ENCODE peak calls at places on chromosomes 1 and 21, in eight cellular contexts. One of them, this sample, is unnamed.

GRCh38 chr1:168470821-168471473 is 72.8 kb downstream of the XCL2 start:
- DNase-seq in cardiac fibroblast: peak; percentile 89
- DNase-seq in right atrium auricular region: no peak
- DNase-seq in suprapubic skin: no peak
- DNase-seq in neural progenitor cell: no peak
- DNase-seq in AG09309: peak; percentile 61
- DNase-seq in epithelial cell of proximal tubule: peak; percentile 97
- DNase-seq in psoas muscle: no peak
- DNase-seq in this sample: peak; percentile 80

GRCh38 chr1:184954232-184954995 is 19.9 kb downstream of the NIBAN1 start:
- DNase-seq in right atrium auricular region: no peak
- DNase-seq in AG09309: no peak
- DNase-seq in neural progenitor cell: no peak
- DNase-seq in cardiac fibroblast: peak; percentile 24
- DNase-seq in suprapubic skin: no peak
- DNase-seq in epithelial cell of proximal tubule: no peak
- DNase-seq in psoas muscle: no peak
- DNase-seq in this sample: no peak

GRCh38 chr1:222243902-222244301 is 304.0 kb downstream of the HHIPL2 start:
- DNase-seq in psoas muscle: no peak
- DNase-seq in right atrium auricular region: no peak
- DNase-seq in neural progenitor cell: no peak
- DNase-seq in cardiac fibroblast: peak; percentile 5
- DNase-seq in suprapubic skin: no peak
- DNase-seq in AG09309: no peak
- DNase-seq in epithelial cell of proximal tubule: no peak
- DNase-seq in this sample: no peak

GRCh38 chr1:77757066-77757584 is 2.5 kb downstream of the USP33 start:
- DNase-seq in epithelial cell of proximal tubule: no peak
- DNase-seq in AG09309: no peak
- DNase-seq in psoas muscle: no peak
- DNase-seq in right atrium auricular region: no peak
- DNase-seq in suprapubic skin: no peak
- DNase-seq in neural progenitor cell: no peak
- DNase-seq in cardiac fibroblast: no peak
- DNase-seq in this sample: no peak

GRCh38 chr1:23581219-23581618 is 21.9 kb upstream of the ID3 start:
- DNase-seq in psoas muscle: peak; percentile 67
- DNase-seq in epithelial cell of proximal tubule: no peak
- DNase-seq in suprapubic skin: no peak
- DNase-seq in neural progenitor cell: no peak
- DNase-seq in AG09309: no peak
- DNase-seq in cardiac fibroblast: peak; percentile 86
- DNase-seq in right atrium auricular region: peak; percentile 66
- DNase-seq in this sample: peak; percentile 81

GRCh38 chr1:20896824-20897223 is 109.7 kb upstream of the HP1BP3 start:
- DNase-seq in epithelial cell of proximal tubule: peak; percentile 56
- DNase-seq in AG09309: peak; percentile 33
- DNase-seq in psoas muscle: no peak
- DNase-seq in cardiac fibroblast: peak; percentile 89
- DNase-seq in right atrium auricular region: no peak
- DNase-seq in neural progenitor cell: no peak
- DNase-seq in suprapubic skin: no peak
- DNase-seq in this sample: no peak

GRCh38 chr1:175385316-175385715 is 192.7 kb upstream of the KIAA0040 start:
- DNase-seq in psoas muscle: no peak
- DNase-seq in cardiac fibroblast: no peak
- DNase-seq in epithelial cell of proximal tubule: no peak
- DNase-seq in AG09309: no peak
- DNase-seq in suprapubic skin: no peak
- DNase-seq in neural progenitor cell: no peak
- DNase-seq in right atrium auricular region: no peak
- DNase-seq in this sample: no peak

GRCh38 chr1:239997515-239998311 is 94.0 kb upstream of the FMN2 start:
- DNase-seq in suprapubic skin: no peak
- DNase-seq in AG09309: no peak
- DNase-seq in psoas muscle: no peak
- DNase-seq in neural progenitor cell: peak; percentile 83
- DNase-seq in epithelial cell of proximal tubule: no peak
- DNase-seq in cardiac fibroblast: no peak
- DNase-seq in right atrium auricular region: no peak
- DNase-seq in this sample: no peak

GRCh38 chr1:69648486-69648885 is 80.8 kb downstream of the LRRC7 start:
- DNase-seq in psoas muscle: no peak
- DNase-seq in suprapubic skin: no peak
- DNase-seq in cardiac fibroblast: peak; percentile 32
- DNase-seq in AG09309: no peak
- DNase-seq in right atrium auricular region: no peak
- DNase-seq in epithelial cell of proximal tubule: no peak
- DNase-seq in neural progenitor cell: no peak
- DNase-seq in this sample: peak; percentile 8

GRCh38 chr1:45326627-45327591 is at the start of gene HPDL:
- DNase-seq in psoas muscle: peak; percentile 71
- DNase-seq in right atrium auricular region: no peak
- DNase-seq in epithelial cell of proximal tubule: no peak
- DNase-seq in neural progenitor cell: peak; percentile 77
- DNase-seq in cardiac fibroblast: peak; percentile 46
- DNase-seq in suprapubic skin: no peak
- DNase-seq in AG09309: no peak
- DNase-seq in this sample: no peak

GRCh38 chr1:4144349-4144971 is 244.4 kb upstream of the C1orf174 start:
- DNase-seq in cardiac fibroblast: no peak
- DNase-seq in AG09309: no peak
- DNase-seq in psoas muscle: no peak
- DNase-seq in epithelial cell of proximal tubule: no peak
- DNase-seq in suprapubic skin: no peak
- DNase-seq in neural progenitor cell: no peak
- DNase-seq in right atrium auricular region: no peak
- DNase-seq in this sample: no peak

GRCh38 chr1:205351984-205352713 is 4.6 kb downstream of the KLHDC8A start:
- DNase-seq in psoas muscle: no peak
- DNase-seq in neural progenitor cell: peak; percentile 66
- DNase-seq in cardiac fibroblast: peak; percentile 43
- DNase-seq in epithelial cell of proximal tubule: no peak
- DNase-seq in suprapubic skin: no peak
- DNase-seq in right atrium auricular region: no peak
- DNase-seq in AG09309: no peak
- DNase-seq in this sample: peak; percentile 48

GRCh38 chr21:35477622-35478021 is 428.5 kb upstream of the RUNX1 start:
- DNase-seq in neural progenitor cell: no peak
- DNase-seq in AG09309: no peak
- DNase-seq in right atrium auricular region: no peak
- DNase-seq in cardiac fibroblast: no peak
- DNase-seq in psoas muscle: no peak
- DNase-seq in epithelial cell of proximal tubule: no peak
- DNase-seq in suprapubic skin: no peak
- DNase-seq in this sample: no peak

GRCh38 chr21:35481005-35481404 is 431.9 kb upstream of the RUNX1 start:
- DNase-seq in cardiac fibroblast: no peak
- DNase-seq in neural progenitor cell: no peak
- DNase-seq in psoas muscle: no peak
- DNase-seq in epithelial cell of proximal tubule: no peak
- DNase-seq in AG09309: no peak
- DNase-seq in right atrium auricular region: no peak
- DNase-seq in suprapubic skin: no peak
- DNase-seq in this sample: no peak

GRCh38 chr21:35476616-35477395 is 427.7 kb upstream of the RUNX1 start:
- DNase-seq in psoas muscle: no peak
- DNase-seq in neural progenitor cell: no peak
- DNase-seq in cardiac fibroblast: peak; percentile 84
- DNase-seq in AG09309: peak; percentile 28
- DNase-seq in right atrium auricular region: no peak
- DNase-seq in suprapubic skin: no peak
- DNase-seq in epithelial cell of proximal tubule: no peak
- DNase-seq in this sample: no peak

GRCh38 chr21:35478096-35479080 is 429.3 kb upstream of the RUNX1 start:
- DNase-seq in neural progenitor cell: no peak
- DNase-seq in cardiac fibroblast: peak; percentile 76
- DNase-seq in right atrium auricular region: no peak
- DNase-seq in AG09309: no peak
- DNase-seq in suprapubic skin: no peak
- DNase-seq in psoas muscle: no peak
- DNase-seq in epithelial cell of proximal tubule: no peak
- DNase-seq in this sample: no peak

GRCh38 chr21:35479529-35479928 is 430.4 kb upstream of the RUNX1 start:
- DNase-seq in cardiac fibroblast: no peak
- DNase-seq in suprapubic skin: no peak
- DNase-seq in epithelial cell of proximal tubule: no peak
- DNase-seq in neural progenitor cell: no peak
- DNase-seq in right atrium auricular region: no peak
- DNase-seq in AG09309: no peak
- DNase-seq in psoas muscle: no peak
- DNase-seq in this sample: no peak
- H3K4me3 ChIP-seq in cardiac fibroblast: no peak overlapping the region
- H3K4me3 ChIP-seq in suprapubic skin: no peak overlapping the region
- H3K4me3 ChIP-seq in epithelial cell of proximal tubule: no peak overlapping the region
- H3K4me3 ChIP-seq in neural progenitor cell: no peak overlapping the region
- H3K4me3 ChIP-seq in right atrium auricular region: no peak overlapping the region
- H3K4me3 ChIP-seq in AG09309: no peak overlapping the region
- H3K4me3 ChIP-seq in psoas muscle: no peak overlapping the region
- H3K4me3 ChIP-seq in this sample: no peak overlapping the region

GRCh38 chr1:238861342-238861741 is 525.0 kb upstream of the CHRM3 start:
- DNase-seq in suprapubic skin: no peak
- DNase-seq in epithelial cell of proximal tubule: no peak
- DNase-seq in AG09309: no peak
- DNase-seq in neural progenitor cell: no peak
- DNase-seq in right atrium auricular region: no peak
- DNase-seq in cardiac fibroblast: no peak
- DNase-seq in psoas muscle: no peak
- DNase-seq in this sample: no peak
- H3K4me3 ChIP-seq in suprapubic skin: no peak overlapping the region
- H3K4me3 ChIP-seq in epithelial cell of proximal tubule: no peak overlapping the region
- H3K4me3 ChIP-seq in AG09309: no peak overlapping the region
- H3K4me3 ChIP-seq in neural progenitor cell: no peak overlapping the region
- H3K4me3 ChIP-seq in right atrium auricular region: no peak overlapping the region
- H3K4me3 ChIP-seq in cardiac fibroblast: no peak overlapping the region
- H3K4me3 ChIP-seq in psoas muscle: no peak overlapping the region
- H3K4me3 ChIP-seq in this sample: no peak overlapping the region

DNA sequence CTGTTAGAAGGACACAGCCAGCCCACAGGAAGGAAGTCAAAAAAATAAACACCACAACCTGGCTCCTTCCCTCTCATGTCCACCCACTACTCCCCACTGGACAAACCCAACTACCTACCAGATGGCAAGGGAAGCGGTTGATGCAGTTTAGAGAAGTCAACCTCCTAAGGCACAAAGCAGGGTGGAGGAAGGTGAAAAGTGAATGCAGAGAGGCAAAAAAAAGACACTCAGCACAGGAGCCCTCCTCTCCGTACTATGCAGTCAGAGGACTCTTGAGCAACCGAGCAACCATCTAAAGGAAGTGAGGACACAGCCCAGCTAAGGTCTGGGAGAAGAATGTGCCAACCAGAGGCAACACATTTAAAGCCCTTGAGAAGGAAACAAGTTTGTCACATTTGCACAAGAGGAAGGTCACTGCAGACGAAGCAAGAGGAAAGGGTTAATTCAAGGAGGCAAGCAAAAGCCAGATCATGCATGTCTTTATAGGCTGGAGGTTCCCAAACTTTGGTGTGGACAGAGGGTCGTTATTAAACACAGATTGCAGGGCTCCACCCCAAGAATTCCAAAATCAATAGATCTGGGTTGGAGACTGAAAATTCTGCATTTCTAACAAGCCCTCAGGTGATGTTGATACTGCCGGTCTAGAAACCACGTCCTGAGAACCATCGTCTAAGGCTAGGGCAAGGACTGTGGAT is 19.8 kb downstream of the TP53BP2 start:
- DNase-seq in neural progenitor cell: no peak
- DNase-seq in right atrium auricular region: no peak
- DNase-seq in suprapubic skin: no peak
- DNase-seq in AG09309: no peak
- DNase-seq in psoas muscle: no peak
- DNase-seq in epithelial cell of proximal tubule: no peak
- DNase-seq in cardiac fibroblast: peak; percentile 44
- DNase-seq in this sample: no peak
- H3K4me3 ChIP-seq in neural progenitor cell: no peak overlapping the region
- H3K4me3 ChIP-seq in right atrium auricular region: no peak overlapping the region
- H3K4me3 ChIP-seq in suprapubic skin: no peak overlapping the region
- H3K4me3 ChIP-seq in AG09309: no peak overlapping the region
- H3K4me3 ChIP-seq in psoas muscle: no peak overlapping the region
- H3K4me3 ChIP-seq in epithelial cell of proximal tubule: no peak overlapping the region
- H3K4me3 ChIP-seq in cardiac fibroblast: no peak overlapping the region
- H3K4me3 ChIP-seq in this sample: no peak overlapping the region

DNA sequence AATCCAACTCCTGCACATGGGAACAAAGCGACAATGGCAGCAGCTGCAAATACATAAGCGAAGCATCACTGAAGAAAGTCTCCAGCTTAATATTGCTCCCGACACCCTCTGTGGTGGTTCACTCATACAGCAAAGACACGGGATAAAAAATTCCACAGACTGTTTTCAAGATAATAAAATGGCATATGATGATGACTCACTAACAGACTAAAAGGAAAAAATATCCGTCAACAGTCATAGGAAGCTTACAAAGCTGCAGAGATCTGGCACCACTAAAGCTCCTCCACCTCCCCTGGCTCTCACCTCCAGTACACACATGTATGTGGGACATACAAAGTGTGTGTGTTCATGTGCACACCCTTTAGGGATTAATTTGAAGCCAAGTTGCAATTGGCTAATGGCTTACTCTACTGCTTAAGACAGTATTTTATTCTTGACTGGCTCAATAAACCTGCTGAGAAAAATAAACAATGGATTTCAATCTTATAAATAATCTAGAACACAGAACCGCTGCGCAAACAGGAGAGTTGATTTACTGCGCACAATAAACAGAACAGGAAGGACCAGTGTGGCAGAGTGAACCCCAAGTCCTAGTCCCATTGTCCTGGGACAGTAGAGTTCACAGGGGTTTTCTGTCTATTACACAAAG is 94.4 kb downstream of the SLC45A1 start:
- DNase-seq in suprapubic skin: no peak
- DNase-seq in neural progenitor cell: no peak
- DNase-seq in AG09309: peak; percentile 67
- DNase-seq in psoas muscle: no peak
- DNase-seq in right atrium auricular region: peak; percentile 76
- DNase-seq in cardiac fibroblast: peak; percentile 93
- DNase-seq in epithelial cell of proximal tubule: peak; percentile 51
- DNase-seq in this sample: peak; percentile 65
- H3K4me3 ChIP-seq in suprapubic skin: no peak overlapping the region
- H3K4me3 ChIP-seq in neural progenitor cell: peak overlapping the region; percentile 16
- H3K4me3 ChIP-seq in AG09309: no peak overlapping the region
- H3K4me3 ChIP-seq in psoas muscle: peak overlapping the region; percentile 1
- H3K4me3 ChIP-seq in right atrium auricular region: no peak overlapping the region
- H3K4me3 ChIP-seq in cardiac fibroblast: no peak overlapping the region
- H3K4me3 ChIP-seq in epithelial cell of proximal tubule: no peak overlapping the region
- H3K4me3 ChIP-seq in this sample: no peak overlapping the region

GRCh38 chr21:33380483-33380998 is 22.7 kb upstream of the IFNGR2 start:
- DNase-seq in right atrium auricular region: peak; percentile 97
- DNase-seq in neural progenitor cell: no peak
- DNase-seq in cardiac fibroblast: peak; percentile 96
- DNase-seq in AG09309: peak; percentile 89
- DNase-seq in epithelial cell of proximal tubule: peak; percentile 80
- DNase-seq in suprapubic skin: peak; percentile 93
- DNase-seq in psoas muscle: peak; percentile 91
- DNase-seq in this sample: peak; percentile 89
- H3K4me3 ChIP-seq in right atrium auricular region: peak overlapping the region; percentile 21
- H3K4me3 ChIP-seq in neural progenitor cell: no peak overlapping the region
- H3K4me3 ChIP-seq in cardiac fibroblast: no peak overlapping the region
- H3K4me3 ChIP-seq in AG09309: no peak overlapping the region
- H3K4me3 ChIP-seq in epithelial cell of proximal tubule: no peak overlapping the region
- H3K4me3 ChIP-seq in suprapubic skin: no peak overlapping the region
- H3K4me3 ChIP-seq in psoas muscle: no peak overlapping the region
- H3K4me3 ChIP-seq in this sample: no peak overlapping the region